ENCODE peak calls at places on chromosome 22, in six cellular contexts. Q is GM23248, F is NCI-H446, Y is SW 1271, T is GM03348, C is GF-D8. Z is an unnamed sample.

GRCh38 chr22:19941365-19942070 is at the start of the genes COMT and TXNRD2:
- DNase-seq in T (peak), Y (peak), F (peak), Q (peak), C (no peak), Z (peak)

GRCh38 chr22:22914726-22915669 is 27.4 kb downstream of the IGLL5 start:
- DNase-seq in T (no peak), C (no peak), F (no peak), Q (no peak), Y (no peak), Z (no peak)

GRCh38 chr22:50281957-50282356 is 11.8 kb upstream of the MAPK11 start:
- DNase-seq in C (no peak), F (no peak), Q (no peak), Y (no peak), T (no peak), Z (no peak)

GRCh38 chr22:48350456-48350855 is 1477.2 kb downstream of the BRD1 start:
- DNase-seq in Q (no peak), F (no peak), T (no peak), C (no peak), Y (no peak), Z (no peak)

GRCh38 chr22:32378703-32379272 is 21.1 kb downstream of the RFPL3 start:
- DNase-seq in F (peak), C (no peak), Y (peak), T (peak), Q (peak), Z (peak)

GRCh38 chr22:38089474-38089851 is 5.5 kb upstream of the SLC16A8 start:
- DNase-seq in T (no peak), C (no peak), Q (no peak), F (no peak), Y (no peak), Z (no peak)

GRCh38 chr22:44242946-44243724 is 62.4 kb downstream of the PARVG start:
- DNase-seq in F (no peak), C (no peak), T (no peak), Q (no peak), Y (no peak), Z (no peak)

GRCh38 chr22:32127904-32128303 is 31.2 kb downstream of the C22orf42 start:
- DNase-seq in Q (no peak), Y (no peak), F (no peak), T (no peak), C (no peak), Z (no peak)

GRCh38 chr22:50250555-50251471 is at the start of gene HDAC10:
- DNase-seq in Q (peak), F (no peak), T (peak), C (peak), Y (peak), Z (peak)

GRCh38 chr22:21650823-21651520 is 8.9 kb downstream of the SDF2L1 start:
- DNase-seq in Q (peak), T (no peak), F (peak), Y (no peak), C (no peak), Z (no peak)

GRCh38 chr22:21735198-21736083 is at the start of gene YPEL1:
- DNase-seq in Y (peak), T (peak), C (peak), F (peak), Q (peak), Z (peak)

GRCh38 chr22:41544671-41545476 is 604 bp upstream of the POLR3H start:
- DNase-seq in T (no peak), C (no peak), Y (no peak), F (no peak), Q (peak), Z (no peak)

GRCh38 chr22:36156119-36156514 is 4.4 kb downstream of the APOL3 start:
- DNase-seq in F (no peak), C (no peak), Q (peak), Y (no peak), T (no peak), Z (no peak)

GRCh38 chr22:24157783-24158170 is 23.5 kb upstream of the SUSD2 start:
- DNase-seq in Y (no peak), F (no peak), Q (peak), C (no peak), T (peak), Z (no peak)

GRCh38 chr22:17847360-17848078 is 73.2 kb upstream of the BID start:
- DNase-seq in Q (peak), T (no peak), C (no peak), F (no peak), Y (no peak), Z (no peak)

GRCh38 chr22:33274214-33274828 is 216.1 kb upstream of the SYN3 start:
- DNase-seq in C (no peak), T (no peak), F (no peak), Y (no peak), Q (peak), Z (no peak)

GRCh38 chr22:17707526-17707925 is 66.7 kb downstream of the BID start:
- DNase-seq in T (no peak), C (no peak), F (no peak), Q (peak), Y (no peak), Z (no peak)

GRCh38 chr22:18076060-18076497 is 1.7 kb upstream of the PEX26 start:
- DNase-seq in T (peak), Y (peak), C (peak), F (peak), Q (peak), Z (no peak)

GRCh38 chr22:48939441-48940265 is 888.0 kb downstream of the BRD1 start:
- DNase-seq in C (no peak), T (no peak), Y (no peak), Q (no peak), F (no peak), Z (no peak)

GRCh38 chr22:43972931-43973330 is 17.7 kb downstream of the SAMM50 start:
- DNase-seq in T (no peak), F (no peak), C (no peak), Y (no peak), Q (no peak), Z (no peak)

GRCh38 chr22:18994056-18994455 is 58.0 kb upstream of the PRODH start:
- DNase-seq in Y (no peak), C (no peak), T (no peak), F (no peak), Q (no peak), Z (no peak)

GRCh38 chr22:27576815-27577564 is 224.6 kb downstream of the MN1 start:
- DNase-seq in T (no peak), C (no peak), F (no peak), Q (no peak), Y (no peak), Z (no peak)

GRCh38 chr22:41478891-41479521 is 10.1 kb downstream of the ACO2 start:
- DNase-seq in T (no peak), Y (no peak), F (peak), C (no peak), Q (peak), Z (no peak)

GRCh38 chr22:26452236-26453016 is 23.4 kb downstream of the ASPHD2 start:
- DNase-seq in Q (no peak), Y (no peak), T (no peak), F (no peak), C (no peak), Z (no peak)

GRCh38 chr22:50274311-50274710 is 4.1 kb upstream of the MAPK11 start:
- DNase-seq in Y (peak), Q (peak), F (peak), C (no peak), T (peak), Z (peak)

GRCh38 chr22:37248251-37248650 is 4.2 kb upstream of the RAC2 start:
- DNase-seq in T (no peak), C (no peak), F (no peak), Q (peak), Y (no peak), Z (no peak)

GRCh38 chr22:32801436-32802290 is at the start of gene TIMP3:
- DNase-seq in Y (no peak), Q (peak), C (no peak), F (no peak), T (peak), Z (peak)

GRCh38 chr22:20469110-20469855 is 26.3 kb downstream of the KLHL22 start:
- DNase-seq in Q (no peak), F (no peak), T (no peak), Y (no peak), C (no peak), Z (no peak)

GRCh38 chr22:46861968-46862367 is 99.5 kb downstream of the TBC1D22A start:
- DNase-seq in C (no peak), Q (no peak), F (no peak), T (no peak), Y (no peak), Z (no peak)

GRCh38 chr22:39731881-39732555 is 161.5 kb downstream of the CACNA1I start:
- DNase-seq in C (no peak), Q (no peak), T (peak), Y (no peak), F (no peak), Z (no peak)

GRCh38 chr22:39715778-39716495 is 145.4 kb downstream of the CACNA1I start:
- DNase-seq in Y (no peak), Q (no peak), T (no peak), F (no peak), C (no peak), Z (no peak)

Z was measured in mucosa of descending colon.